ENCODE peak calls at places on chromosomes 2 and 18, in six cellular contexts. X is heart right ventricle, F is retinal pigment epithelial cell, L is GM12865, D is body of pancreas, O is upper lobe of right lung. S is an unnamed sample.

GRCh38 chr2:215422676-215423075 is 13.2 kb downstream of the FN1 start:
- DNase-seq in X (no peak), F (no peak), L (no peak), D (no peak), O (no peak), S (no peak)

GRCh38 chr2:56713161-56713676 is 529.4 kb downstream of the CCDC85A start:
- DNase-seq in X (no peak), F (peak), L (no peak), D (no peak), O (no peak), S (no peak)

GRCh38 chr2:9654429-9655100 is 23.8 kb upstream of the YWHAQ start:
- DNase-seq in X (no peak), F (no peak), L (no peak), D (no peak), O (no peak), S (no peak)

GRCh38 chr2:138369856-138370255 is 131.7 kb upstream of the SPOPL start:
- DNase-seq in X (no peak), F (no peak), L (no peak), D (peak), O (no peak), S (no peak)

GRCh38 chr2:9714630-9715214 is 83.9 kb upstream of the YWHAQ start:
- DNase-seq in X (no peak), F (no peak), L (no peak), D (no peak), O (peak), S (no peak)

GRCh38 chr2:237254911-237255578 is 158.9 kb downstream of the COL6A3 start:
- DNase-seq in X (no peak), F (no peak), L (no peak), D (no peak), O (no peak), S (no peak)

GRCh38 chr2:120722211-120722602 is 13.5 kb upstream of the GLI2 start:
- DNase-seq in X (no peak), F (no peak), L (no peak), D (no peak), O (peak), S (no peak)

GRCh38 chr2:171553858-171554257 is 31.6 kb downstream of the CYBRD1 start:
- DNase-seq in X (no peak), F (no peak), L (no peak), D (no peak), O (no peak), S (peak)

GRCh38 chr2:7905756-7906155 is 776.1 kb upstream of the ID2 start:
- DNase-seq in X (no peak), F (no peak), L (no peak), D (no peak), O (no peak), S (peak)

GRCh38 chr2:23606968-23607367 is 222.0 kb downstream of the KLHL29 start:
- DNase-seq in X (no peak), F (peak), L (no peak), D (no peak), O (no peak), S (no peak)

GRCh38 chr18:42107287-42108045 is 152.4 kb downstream of the PIK3C3 start:
- DNase-seq in X (no peak), F (no peak), L (no peak), D (no peak), O (no peak), S (no peak)

GRCh38 chr2:128446049-128446811 is 127.6 kb upstream of the HS6ST1 start:
- DNase-seq in X (no peak), F (no peak), L (no peak), D (no peak), O (peak), S (no peak)

GRCh38 chr2:174901075-174901474 is 104.1 kb downstream of the CHN1 start:
- DNase-seq in X (no peak), F (no peak), L (peak), D (no peak), O (no peak), S (no peak)

DNA sequence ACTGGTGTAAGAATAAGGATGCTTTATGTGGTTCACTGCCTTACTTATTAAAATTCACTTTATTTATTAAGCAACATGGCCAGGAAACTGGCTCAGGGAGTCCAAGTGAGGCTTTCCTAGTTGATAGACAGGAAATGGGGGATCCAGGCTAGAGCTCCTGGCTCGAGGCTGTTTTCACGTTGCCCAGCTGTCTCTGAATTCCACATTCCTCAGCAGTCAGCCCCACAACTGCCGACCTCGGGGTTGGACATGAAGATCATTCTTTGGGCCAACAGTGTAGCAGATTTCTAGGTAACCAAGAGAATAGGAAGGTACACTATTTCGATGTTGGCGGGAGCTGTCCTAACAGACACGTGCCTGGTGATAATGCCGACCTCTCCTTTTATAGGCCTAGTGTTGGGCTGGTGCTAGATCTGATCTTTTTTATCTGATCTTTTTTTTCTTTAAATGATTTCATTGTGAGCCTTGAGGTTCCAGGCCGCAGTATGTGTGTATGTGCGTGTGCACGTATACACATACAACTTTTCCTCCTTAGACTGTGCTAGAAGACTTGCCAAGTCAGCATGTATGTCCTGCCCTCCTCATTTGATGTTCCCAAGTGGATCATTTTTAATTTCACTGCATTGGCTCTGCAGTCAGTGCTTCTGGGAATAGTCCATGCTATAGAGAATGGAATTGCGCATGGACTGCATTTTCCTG is 103.5 kb downstream of the CABLES1 start:
- DNase-seq in X (no peak), F (no peak), L (no peak), D (no peak), O (no peak), S (no peak)
- H3K4me3 ChIP-seq in X (no peak), F (no peak), L (no peak), D (no peak), O (no peak), S (no peak)

GRCh38 chr2:219248845-219249202 is 3.5 kb downstream of the STK16 start:
- DNase-seq in X (no peak), F (no peak), L (no peak), D (no peak), O (no peak), S (no peak)
- H3K4me3 ChIP-seq in X (no peak), F (no peak), L (peak), D (no peak), O (peak), S (no peak)

GRCh38 chr2:98730053-98730850 is 680 bp downstream of the MGAT4A start:
- DNase-seq in X (peak), F (no peak), L (peak), D (peak), O (peak), S (peak)

GRCh38 chr2:98726735-98727368 is 4.1 kb downstream of the MGAT4A start:
- DNase-seq in X (no peak), F (no peak), L (no peak), D (no peak), O (no peak), S (no peak)

GRCh38 chr2:98727369-98727749 is 3.6 kb downstream of the MGAT4A start:
- DNase-seq in X (no peak), F (no peak), L (no peak), D (no peak), O (no peak), S (no peak)

GRCh38 chr2:98726172-98726725 is 4.7 kb downstream of the MGAT4A start:
- DNase-seq in X (no peak), F (no peak), L (no peak), D (no peak), O (no peak), S (no peak)

GRCh38 chr2:98727758-98728718 is 2.9 kb downstream of the MGAT4A start:
- DNase-seq in X (no peak), F (no peak), L (no peak), D (no peak), O (no peak), S (no peak)
- H3K4me3 ChIP-seq in X (no peak), F (no peak), L (no peak), D (no peak), O (peak), S (no peak)

GRCh38 chr2:98729652-98730051 is 1.3 kb downstream of the MGAT4A start:
- DNase-seq in X (no peak), F (no peak), L (no peak), D (no peak), O (no peak), S (no peak)
- H3K4me3 ChIP-seq in X (peak), F (peak), L (no peak), D (peak), O (peak), S (peak)

GRCh38 chr2:42906557-42907380 is 114.4 kb upstream of the HAAO start:
- DNase-seq in X (peak), F (peak), L (peak), D (peak), O (no peak), S (peak)
- H3K4me3 ChIP-seq in X (no peak), F (no peak), L (no peak), D (no peak), O (no peak), S (no peak)

DNA sequence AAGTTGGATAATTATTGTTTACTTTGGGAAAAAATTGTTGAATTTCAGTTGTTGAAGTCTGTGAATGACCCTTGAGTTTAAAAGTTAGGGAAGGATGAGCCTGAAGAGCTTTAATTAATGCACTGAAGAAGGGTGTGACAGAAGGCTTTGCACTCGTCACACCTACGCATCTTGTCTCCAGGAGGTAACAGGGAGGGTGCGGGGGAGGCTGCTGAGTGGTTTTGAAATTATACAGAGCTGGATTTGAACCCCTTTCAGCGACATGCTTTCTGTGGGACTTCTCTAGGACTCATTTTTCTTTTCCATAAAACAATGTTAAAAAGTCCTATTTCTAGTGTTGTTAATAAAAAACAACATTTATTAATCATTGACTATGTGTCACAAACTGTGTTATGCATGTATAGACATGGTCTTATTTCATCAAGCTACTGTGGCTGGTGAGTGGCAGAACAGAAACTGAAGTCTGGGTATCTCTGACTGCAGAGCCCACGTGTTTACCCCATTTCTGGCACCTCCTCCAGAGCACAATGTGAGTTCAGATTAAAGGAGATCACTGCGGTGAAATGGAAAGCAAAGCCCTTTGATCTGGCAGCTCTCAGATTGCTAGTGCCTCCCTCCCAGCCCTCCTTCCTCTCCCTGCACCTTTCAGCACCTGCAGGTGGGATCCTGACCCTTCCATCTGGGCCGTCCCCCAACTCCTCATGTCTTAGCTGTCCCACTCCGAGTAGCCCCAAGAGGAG is 315.4 kb upstream of the MYT1L start:
- DNase-seq in X (no peak), F (no peak), L (no peak), D (no peak), O (no peak), S (no peak)
- H3K4me3 ChIP-seq in X (no peak), F (no peak), L (no peak), D (no peak), O (no peak), S (no peak)